ENCODE peak calls at places on chromosomes 2 and 18, in four cellular contexts. F is transverse colon, B is HCT116, T is ELR. O is an unnamed sample.
A peak's percentile ranks its signal among the peaks of the same experiment; 100 is the strongest.

GRCh38 chr2:185628985-185629384 is 109.6 kb upstream of the FSIP2 start:
- DNase-seq in T (peak; percentile 31), B (peak; percentile 29), F (peak; percentile 51), O (no peak)

GRCh38 chr18:45954070-45954712 is 12.9 kb downstream of the EPG5 start:
- DNase-seq in T (peak; percentile 97), B (peak; percentile 7), F (no peak), O (no peak)

GRCh38 chr2:31269087-31269486 is 35.1 kb downstream of the EHD3 start:
- DNase-seq in B (no peak), T (no peak), F (no peak), O (no peak)

GRCh38 chr18:64474751-64475150 is 325.9 kb upstream of the LINC00305 start:
- DNase-seq in B (no peak), F (no peak), T (no peak), O (peak; percentile 55)

GRCh38 chr2:13193900-13194299 is 477.2 kb downstream of the TRIB2 start:
- DNase-seq in B (no peak), T (peak; percentile 67), F (no peak), O (peak; percentile 59)

GRCh38 chr18:36127866-36128845 is 984 bp downstream of the SLC39A6 start:
- DNase-seq in T (peak; percentile 49), B (no peak), F (peak; percentile 15), O (peak; percentile 31)

GRCh38 chr2:34115076-34115475 is 516.0 kb upstream of the FAM98A start:
- DNase-seq in T (no peak), F (no peak), B (no peak), O (no peak)

GRCh38 chr18:9088252-9088651 is 14.2 kb upstream of the NDUFV2 start:
- DNase-seq in B (no peak), T (no peak), F (no peak), O (no peak)

GRCh38 chr18:24362757-24363156 is 34.9 kb downstream of the OSBPL1A start:
- DNase-seq in F (no peak), T (no peak), B (no peak), O (no peak)

GRCh38 chr2:165248238-165248637 is 9.0 kb downstream of the SCN2A start:
- DNase-seq in B (no peak), T (no peak), F (no peak), O (peak; percentile 3)

O was measured in NCI-H2171 treated with DMSO at 0.1 percent for 48 hours.